ENCODE peak calls at places on chromosomes 3 and 15, in eight cellular contexts. One of them, this sample, is unnamed.

GRCh38 chr15:31457631-31458526 is 131.2 kb downstream of the KLF13 start:
- DNase-seq in stimulated activated naive B cell treated with anti-CD40 and anti-IgM and Interleukin-4, amounts not matched to agents 10 μg/mL and 1 μg/mL and 100 μg/mL, for 72 hours: no peak
- DNase-seq in stimulated activated CD4-positive, alpha-beta T cell treated with anti-CD3 and anti-CD28 coated beads, Interleukin-1b, Interleukin-23, amount 100 ng/mL, for 24 hours: no peak
- DNase-seq in HT1080: peak; percentile 23
- DNase-seq in GM12891: no peak
- DNase-seq in cerebellar nuclear complex: no peak
- DNase-seq in ecto neural progenitor cell: no peak
- DNase-seq in GM04503: peak; percentile 79
- DNase-seq in this sample: no peak

GRCh38 chr15:31328425-31328998 is 1.9 kb downstream of the KLF13 start:
- DNase-seq in stimulated activated naive B cell treated with anti-CD40 and anti-IgM and Interleukin-4, amounts not matched to agents 10 μg/mL and 1 μg/mL and 100 μg/mL, for 72 hours: peak; percentile 73
- DNase-seq in stimulated activated CD4-positive, alpha-beta T cell treated with anti-CD3 and anti-CD28 coated beads, Interleukin-1b, Interleukin-23, amount 100 ng/mL, for 24 hours: peak; percentile 63
- DNase-seq in HT1080: no peak
- DNase-seq in GM12891: no peak
- DNase-seq in cerebellar nuclear complex: no peak
- DNase-seq in ecto neural progenitor cell: peak; percentile 64
- DNase-seq in GM04503: no peak
- DNase-seq in this sample: no peak

GRCh38 chr3:155252535-155252934 is 40.9 kb downstream of the STRIT1 start:
- DNase-seq in stimulated activated naive B cell treated with anti-CD40 and anti-IgM and Interleukin-4, amounts not matched to agents 10 μg/mL and 1 μg/mL and 100 μg/mL, for 72 hours: no peak
- DNase-seq in stimulated activated CD4-positive, alpha-beta T cell treated with anti-CD3 and anti-CD28 coated beads, Interleukin-1b, Interleukin-23, amount 100 ng/mL, for 24 hours: no peak
- DNase-seq in HT1080: peak; percentile 84
- DNase-seq in GM12891: no peak
- DNase-seq in cerebellar nuclear complex: no peak
- DNase-seq in ecto neural progenitor cell: no peak
- DNase-seq in GM04503: no peak
- DNase-seq in this sample: no peak

GRCh38 chr3:66486187-66486586 is 14.6 kb downstream of the LRIG1 start:
- DNase-seq in stimulated activated naive B cell treated with anti-CD40 and anti-IgM and Interleukin-4, amounts not matched to agents 10 μg/mL and 1 μg/mL and 100 μg/mL, for 72 hours: no peak
- DNase-seq in stimulated activated CD4-positive, alpha-beta T cell treated with anti-CD3 and anti-CD28 coated beads, Interleukin-1b, Interleukin-23, amount 100 ng/mL, for 24 hours: no peak
- DNase-seq in HT1080: no peak
- DNase-seq in GM12891: no peak
- DNase-seq in cerebellar nuclear complex: no peak
- DNase-seq in ecto neural progenitor cell: no peak
- DNase-seq in GM04503: no peak
- DNase-seq in this sample: no peak

GRCh38 chr3:11162401-11163345 is 8.4 kb downstream of the HRH1 start:
- DNase-seq in stimulated activated naive B cell treated with anti-CD40 and anti-IgM and Interleukin-4, amounts not matched to agents 10 μg/mL and 1 μg/mL and 100 μg/mL, for 72 hours: no peak
- DNase-seq in stimulated activated CD4-positive, alpha-beta T cell treated with anti-CD3 and anti-CD28 coated beads, Interleukin-1b, Interleukin-23, amount 100 ng/mL, for 24 hours: no peak
- DNase-seq in HT1080: no peak
- DNase-seq in GM12891: no peak
- DNase-seq in cerebellar nuclear complex: no peak
- DNase-seq in ecto neural progenitor cell: no peak
- DNase-seq in GM04503: no peak
- DNase-seq in this sample: no peak

GRCh38 chr3:129892486-129892856 is 1.0 kb downstream of the TMCC1 start:
- DNase-seq in stimulated activated naive B cell treated with anti-CD40 and anti-IgM and Interleukin-4, amounts not matched to agents 10 μg/mL and 1 μg/mL and 100 μg/mL, for 72 hours: no peak
- DNase-seq in stimulated activated CD4-positive, alpha-beta T cell treated with anti-CD3 and anti-CD28 coated beads, Interleukin-1b, Interleukin-23, amount 100 ng/mL, for 24 hours: no peak
- DNase-seq in HT1080: no peak
- DNase-seq in GM12891: no peak
- DNase-seq in cerebellar nuclear complex: no peak
- DNase-seq in ecto neural progenitor cell: peak; percentile 48
- DNase-seq in GM04503: no peak
- DNase-seq in this sample: no peak

GRCh38 chr15:71364117-71364584 is 248.9 kb downstream of the THSD4 start:
- DNase-seq in stimulated activated naive B cell treated with anti-CD40 and anti-IgM and Interleukin-4, amounts not matched to agents 10 μg/mL and 1 μg/mL and 100 μg/mL, for 72 hours: no peak
- DNase-seq in stimulated activated CD4-positive, alpha-beta T cell treated with anti-CD3 and anti-CD28 coated beads, Interleukin-1b, Interleukin-23, amount 100 ng/mL, for 24 hours: no peak
- DNase-seq in HT1080: no peak
- DNase-seq in GM12891: no peak
- DNase-seq in cerebellar nuclear complex: no peak
- DNase-seq in ecto neural progenitor cell: no peak
- DNase-seq in GM04503: no peak
- DNase-seq in this sample: peak; percentile 29

GRCh38 chr3:151971814-151972579 is 98.6 kb downstream of the SUCNR1 start:
- DNase-seq in stimulated activated naive B cell treated with anti-CD40 and anti-IgM and Interleukin-4, amounts not matched to agents 10 μg/mL and 1 μg/mL and 100 μg/mL, for 72 hours: no peak
- DNase-seq in stimulated activated CD4-positive, alpha-beta T cell treated with anti-CD3 and anti-CD28 coated beads, Interleukin-1b, Interleukin-23, amount 100 ng/mL, for 24 hours: no peak
- DNase-seq in HT1080: no peak
- DNase-seq in GM12891: no peak
- DNase-seq in cerebellar nuclear complex: no peak
- DNase-seq in ecto neural progenitor cell: no peak
- DNase-seq in GM04503: no peak
- DNase-seq in this sample: peak; percentile 2

GRCh38 chr3:46660543-46661523 is 32.6 kb downstream of the ALS2CL start:
- DNase-seq in stimulated activated naive B cell treated with anti-CD40 and anti-IgM and Interleukin-4, amounts not matched to agents 10 μg/mL and 1 μg/mL and 100 μg/mL, for 72 hours: no peak
- DNase-seq in stimulated activated CD4-positive, alpha-beta T cell treated with anti-CD3 and anti-CD28 coated beads, Interleukin-1b, Interleukin-23, amount 100 ng/mL, for 24 hours: no peak
- DNase-seq in HT1080: no peak
- DNase-seq in GM12891: peak; percentile 5
- DNase-seq in cerebellar nuclear complex: no peak
- DNase-seq in ecto neural progenitor cell: peak; percentile 44
- DNase-seq in GM04503: no peak
- DNase-seq in this sample: no peak

GRCh38 chr3:58577269-58577821 is at the start of gene FAM107A:
- DNase-seq in stimulated activated naive B cell treated with anti-CD40 and anti-IgM and Interleukin-4, amounts not matched to agents 10 μg/mL and 1 μg/mL and 100 μg/mL, for 72 hours: no peak
- DNase-seq in stimulated activated CD4-positive, alpha-beta T cell treated with anti-CD3 and anti-CD28 coated beads, Interleukin-1b, Interleukin-23, amount 100 ng/mL, for 24 hours: no peak
- DNase-seq in HT1080: no peak
- DNase-seq in GM12891: no peak
- DNase-seq in cerebellar nuclear complex: no peak
- DNase-seq in ecto neural progenitor cell: no peak
- DNase-seq in GM04503: peak; percentile 64
- DNase-seq in this sample: no peak

GRCh38 chr3:149179225-149179624 is 42.4 kb downstream of the CP start:
- DNase-seq in stimulated activated naive B cell treated with anti-CD40 and anti-IgM and Interleukin-4, amounts not matched to agents 10 μg/mL and 1 μg/mL and 100 μg/mL, for 72 hours: no peak
- DNase-seq in stimulated activated CD4-positive, alpha-beta T cell treated with anti-CD3 and anti-CD28 coated beads, Interleukin-1b, Interleukin-23, amount 100 ng/mL, for 24 hours: no peak
- DNase-seq in HT1080: peak; percentile 66
- DNase-seq in GM12891: no peak
- DNase-seq in cerebellar nuclear complex: no peak
- DNase-seq in ecto neural progenitor cell: no peak
- DNase-seq in GM04503: peak; percentile 52
- DNase-seq in this sample: no peak

GRCh38 chr3:73687081-73688004 is 62.6 kb upstream of the PDZRN3 start:
- DNase-seq in stimulated activated naive B cell treated with anti-CD40 and anti-IgM and Interleukin-4, amounts not matched to agents 10 μg/mL and 1 μg/mL and 100 μg/mL, for 72 hours: no peak
- DNase-seq in stimulated activated CD4-positive, alpha-beta T cell treated with anti-CD3 and anti-CD28 coated beads, Interleukin-1b, Interleukin-23, amount 100 ng/mL, for 24 hours: no peak
- DNase-seq in HT1080: no peak
- DNase-seq in GM12891: no peak
- DNase-seq in cerebellar nuclear complex: no peak
- DNase-seq in ecto neural progenitor cell: no peak
- DNase-seq in GM04503: peak; percentile 67
- DNase-seq in this sample: no peak

GRCh38 chr3:112582242-112582874 is 20.5 kb downstream of the SLC35A5 start:
- DNase-seq in stimulated activated naive B cell treated with anti-CD40 and anti-IgM and Interleukin-4, amounts not matched to agents 10 μg/mL and 1 μg/mL and 100 μg/mL, for 72 hours: no peak
- DNase-seq in stimulated activated CD4-positive, alpha-beta T cell treated with anti-CD3 and anti-CD28 coated beads, Interleukin-1b, Interleukin-23, amount 100 ng/mL, for 24 hours: no peak
- DNase-seq in HT1080: peak; percentile 39
- DNase-seq in GM12891: no peak
- DNase-seq in cerebellar nuclear complex: no peak
- DNase-seq in ecto neural progenitor cell: no peak
- DNase-seq in GM04503: no peak
- DNase-seq in this sample: peak; percentile 41

GRCh38 chr3:59451041-59451763 is 401.4 kb upstream of the CFAP20DC start:
- DNase-seq in stimulated activated naive B cell treated with anti-CD40 and anti-IgM and Interleukin-4, amounts not matched to agents 10 μg/mL and 1 μg/mL and 100 μg/mL, for 72 hours: peak; percentile 22
- DNase-seq in stimulated activated CD4-positive, alpha-beta T cell treated with anti-CD3 and anti-CD28 coated beads, Interleukin-1b, Interleukin-23, amount 100 ng/mL, for 24 hours: peak; percentile 28
- DNase-seq in HT1080: peak; percentile 43
- DNase-seq in GM12891: peak; percentile 23
- DNase-seq in cerebellar nuclear complex: no peak
- DNase-seq in ecto neural progenitor cell: no peak
- DNase-seq in GM04503: no peak
- DNase-seq in this sample: no peak

GRCh38 chr3:71559578-71560162 is 23.9 kb downstream of the FOXP1 start:
- DNase-seq in stimulated activated naive B cell treated with anti-CD40 and anti-IgM and Interleukin-4, amounts not matched to agents 10 μg/mL and 1 μg/mL and 100 μg/mL, for 72 hours: no peak
- DNase-seq in stimulated activated CD4-positive, alpha-beta T cell treated with anti-CD3 and anti-CD28 coated beads, Interleukin-1b, Interleukin-23, amount 100 ng/mL, for 24 hours: no peak
- DNase-seq in HT1080: no peak
- DNase-seq in GM12891: no peak
- DNase-seq in cerebellar nuclear complex: no peak
- DNase-seq in ecto neural progenitor cell: no peak
- DNase-seq in GM04503: no peak
- DNase-seq in this sample: no peak

GRCh38 chr15:83435782-83436181 is 11.4 kb upstream of the SH3GL3 start:
- DNase-seq in stimulated activated naive B cell treated with anti-CD40 and anti-IgM and Interleukin-4, amounts not matched to agents 10 μg/mL and 1 μg/mL and 100 μg/mL, for 72 hours: no peak
- DNase-seq in stimulated activated CD4-positive, alpha-beta T cell treated with anti-CD3 and anti-CD28 coated beads, Interleukin-1b, Interleukin-23, amount 100 ng/mL, for 24 hours: no peak
- DNase-seq in HT1080: no peak
- DNase-seq in GM12891: no peak
- DNase-seq in cerebellar nuclear complex: no peak
- DNase-seq in ecto neural progenitor cell: no peak
- DNase-seq in GM04503: no peak
- DNase-seq in this sample: no peak

GRCh38 chr3:62169871-62170660 is 203.3 kb downstream of the FEZF2 start:
- DNase-seq in stimulated activated naive B cell treated with anti-CD40 and anti-IgM and Interleukin-4, amounts not matched to agents 10 μg/mL and 1 μg/mL and 100 μg/mL, for 72 hours: no peak
- DNase-seq in stimulated activated CD4-positive, alpha-beta T cell treated with anti-CD3 and anti-CD28 coated beads, Interleukin-1b, Interleukin-23, amount 100 ng/mL, for 24 hours: no peak
- DNase-seq in HT1080: peak; percentile 94
- DNase-seq in GM12891: no peak
- DNase-seq in cerebellar nuclear complex: no peak
- DNase-seq in ecto neural progenitor cell: no peak
- DNase-seq in GM04503: no peak
- DNase-seq in this sample: no peak

GRCh38 chr3:100993309-100993708 is at the start of gene ABI3BP:
- DNase-seq in stimulated activated naive B cell treated with anti-CD40 and anti-IgM and Interleukin-4, amounts not matched to agents 10 μg/mL and 1 μg/mL and 100 μg/mL, for 72 hours: no peak
- DNase-seq in stimulated activated CD4-positive, alpha-beta T cell treated with anti-CD3 and anti-CD28 coated beads, Interleukin-1b, Interleukin-23, amount 100 ng/mL, for 24 hours: no peak
- DNase-seq in HT1080: peak; percentile 88
- DNase-seq in GM12891: no peak
- DNase-seq in cerebellar nuclear complex: no peak
- DNase-seq in ecto neural progenitor cell: no peak
- DNase-seq in GM04503: no peak
- DNase-seq in this sample: no peak

GRCh38 chr3:164940737-164941136 is 137.6 kb downstream of the SI start:
- DNase-seq in stimulated activated naive B cell treated with anti-CD40 and anti-IgM and Interleukin-4, amounts not matched to agents 10 μg/mL and 1 μg/mL and 100 μg/mL, for 72 hours: no peak
- DNase-seq in stimulated activated CD4-positive, alpha-beta T cell treated with anti-CD3 and anti-CD28 coated beads, Interleukin-1b, Interleukin-23, amount 100 ng/mL, for 24 hours: no peak
- DNase-seq in HT1080: peak; percentile 46
- DNase-seq in GM12891: no peak
- DNase-seq in cerebellar nuclear complex: no peak
- DNase-seq in ecto neural progenitor cell: no peak
- DNase-seq in GM04503: no peak
- DNase-seq in this sample: no peak

GRCh38 chr3:52896613-52897012 is 735 bp downstream of the STIMATE start:
- DNase-seq in stimulated activated naive B cell treated with anti-CD40 and anti-IgM and Interleukin-4, amounts not matched to agents 10 μg/mL and 1 μg/mL and 100 μg/mL, for 72 hours: no peak
- DNase-seq in stimulated activated CD4-positive, alpha-beta T cell treated with anti-CD3 and anti-CD28 coated beads, Interleukin-1b, Interleukin-23, amount 100 ng/mL, for 24 hours: no peak
- DNase-seq in HT1080: no peak
- DNase-seq in GM12891: no peak
- DNase-seq in cerebellar nuclear complex: no peak
- DNase-seq in ecto neural progenitor cell: no peak
- DNase-seq in GM04503: no peak
- DNase-seq in this sample: no peak

GRCh38 chr15:73994912-73995622 is 551 bp downstream of the PML start:
- DNase-seq in stimulated activated naive B cell treated with anti-CD40 and anti-IgM and Interleukin-4, amounts not matched to agents 10 μg/mL and 1 μg/mL and 100 μg/mL, for 72 hours: no peak
- DNase-seq in stimulated activated CD4-positive, alpha-beta T cell treated with anti-CD3 and anti-CD28 coated beads, Interleukin-1b, Interleukin-23, amount 100 ng/mL, for 24 hours: no peak
- DNase-seq in HT1080: no peak
- DNase-seq in GM12891: no peak
- DNase-seq in cerebellar nuclear complex: no peak
- DNase-seq in ecto neural progenitor cell: no peak
- DNase-seq in GM04503: no peak
- DNase-seq in this sample: no peak

GRCh38 chr3:64443553-64444331 is 218.5 kb upstream of the PRICKLE2 start:
- DNase-seq in stimulated activated naive B cell treated with anti-CD40 and anti-IgM and Interleukin-4, amounts not matched to agents 10 μg/mL and 1 μg/mL and 100 μg/mL, for 72 hours: no peak
- DNase-seq in stimulated activated CD4-positive, alpha-beta T cell treated with anti-CD3 and anti-CD28 coated beads, Interleukin-1b, Interleukin-23, amount 100 ng/mL, for 24 hours: no peak
- DNase-seq in HT1080: no peak
- DNase-seq in GM12891: no peak
- DNase-seq in cerebellar nuclear complex: no peak
- DNase-seq in ecto neural progenitor cell: no peak
- DNase-seq in GM04503: peak; percentile 41
- DNase-seq in this sample: no peak

GRCh38 chr3:71537211-71537611 is 46.3 kb downstream of the FOXP1 start:
- DNase-seq in stimulated activated naive B cell treated with anti-CD40 and anti-IgM and Interleukin-4, amounts not matched to agents 10 μg/mL and 1 μg/mL and 100 μg/mL, for 72 hours: no peak
- DNase-seq in stimulated activated CD4-positive, alpha-beta T cell treated with anti-CD3 and anti-CD28 coated beads, Interleukin-1b, Interleukin-23, amount 100 ng/mL, for 24 hours: no peak
- DNase-seq in HT1080: peak; percentile 95
- DNase-seq in GM12891: no peak
- DNase-seq in cerebellar nuclear complex: no peak
- DNase-seq in ecto neural progenitor cell: no peak
- DNase-seq in GM04503: peak; percentile 89
- DNase-seq in this sample: no peak

GRCh38 chr3:143158549-143158988 is 39.0 kb downstream of the CHST2 start:
- DNase-seq in stimulated activated naive B cell treated with anti-CD40 and anti-IgM and Interleukin-4, amounts not matched to agents 10 μg/mL and 1 μg/mL and 100 μg/mL, for 72 hours: peak; percentile 50
- DNase-seq in stimulated activated CD4-positive, alpha-beta T cell treated with anti-CD3 and anti-CD28 coated beads, Interleukin-1b, Interleukin-23, amount 100 ng/mL, for 24 hours: no peak
- DNase-seq in HT1080: peak; percentile 79
- DNase-seq in GM12891: no peak
- DNase-seq in cerebellar nuclear complex: no peak
- DNase-seq in ecto neural progenitor cell: no peak
- DNase-seq in GM04503: peak; percentile 29
- DNase-seq in this sample: no peak

GRCh38 chr15:50355980-50356379 is 982 bp upstream of the GABPB1 start:
- DNase-seq in stimulated activated naive B cell treated with anti-CD40 and anti-IgM and Interleukin-4, amounts not matched to agents 10 μg/mL and 1 μg/mL and 100 μg/mL, for 72 hours: no peak
- DNase-seq in stimulated activated CD4-positive, alpha-beta T cell treated with anti-CD3 and anti-CD28 coated beads, Interleukin-1b, Interleukin-23, amount 100 ng/mL, for 24 hours: no peak
- DNase-seq in HT1080: no peak
- DNase-seq in GM12891: no peak
- DNase-seq in cerebellar nuclear complex: no peak
- DNase-seq in ecto neural progenitor cell: no peak
- DNase-seq in GM04503: no peak
- DNase-seq in this sample: no peak

GRCh38 chr15:72953306-72953705 is 99.0 kb upstream of the NEO1 start:
- DNase-seq in stimulated activated naive B cell treated with anti-CD40 and anti-IgM and Interleukin-4, amounts not matched to agents 10 μg/mL and 1 μg/mL and 100 μg/mL, for 72 hours: no peak
- DNase-seq in stimulated activated CD4-positive, alpha-beta T cell treated with anti-CD3 and anti-CD28 coated beads, Interleukin-1b, Interleukin-23, amount 100 ng/mL, for 24 hours: no peak
- DNase-seq in HT1080: no peak
- DNase-seq in GM12891: no peak
- DNase-seq in cerebellar nuclear complex: no peak
- DNase-seq in ecto neural progenitor cell: no peak
- DNase-seq in GM04503: no peak
- DNase-seq in this sample: no peak

GRCh38 chr3:150227839-150228238 is 180.3 kb upstream of the TSC22D2 start:
- DNase-seq in stimulated activated naive B cell treated with anti-CD40 and anti-IgM and Interleukin-4, amounts not matched to agents 10 μg/mL and 1 μg/mL and 100 μg/mL, for 72 hours: peak; percentile 14
- DNase-seq in stimulated activated CD4-positive, alpha-beta T cell treated with anti-CD3 and anti-CD28 coated beads, Interleukin-1b, Interleukin-23, amount 100 ng/mL, for 24 hours: peak; percentile 4
- DNase-seq in HT1080: peak; percentile 68
- DNase-seq in GM12891: peak; percentile 17
- DNase-seq in cerebellar nuclear complex: no peak
- DNase-seq in ecto neural progenitor cell: peak; percentile 79
- DNase-seq in GM04503: no peak
- DNase-seq in this sample: peak; percentile 70

GRCh38 chr15:32828507-32829186 is 110.8 kb downstream of the GREM1 start:
- DNase-seq in stimulated activated naive B cell treated with anti-CD40 and anti-IgM and Interleukin-4, amounts not matched to agents 10 μg/mL and 1 μg/mL and 100 μg/mL, for 72 hours: no peak
- DNase-seq in stimulated activated CD4-positive, alpha-beta T cell treated with anti-CD3 and anti-CD28 coated beads, Interleukin-1b, Interleukin-23, amount 100 ng/mL, for 24 hours: no peak
- DNase-seq in HT1080: peak; percentile 85
- DNase-seq in GM12891: no peak
- DNase-seq in cerebellar nuclear complex: no peak
- DNase-seq in ecto neural progenitor cell: no peak
- DNase-seq in GM04503: peak; percentile 93
- DNase-seq in this sample: peak; percentile 18

GRCh38 chr3:129182390-129183180 is 1.1 kb downstream of the CNBP start:
- DNase-seq in stimulated activated naive B cell treated with anti-CD40 and anti-IgM and Interleukin-4, amounts not matched to agents 10 μg/mL and 1 μg/mL and 100 μg/mL, for 72 hours: no peak
- DNase-seq in stimulated activated CD4-positive, alpha-beta T cell treated with anti-CD3 and anti-CD28 coated beads, Interleukin-1b, Interleukin-23, amount 100 ng/mL, for 24 hours: no peak
- DNase-seq in HT1080: peak; percentile 63
- DNase-seq in GM12891: no peak
- DNase-seq in cerebellar nuclear complex: no peak
- DNase-seq in ecto neural progenitor cell: no peak
- DNase-seq in GM04503: peak; percentile 21
- DNase-seq in this sample: no peak

GRCh38 chr15:98226578-98226977 is 266.1 kb downstream of the ARRDC4 start:
- DNase-seq in stimulated activated naive B cell treated with anti-CD40 and anti-IgM and Interleukin-4, amounts not matched to agents 10 μg/mL and 1 μg/mL and 100 μg/mL, for 72 hours: no peak
- DNase-seq in stimulated activated CD4-positive, alpha-beta T cell treated with anti-CD3 and anti-CD28 coated beads, Interleukin-1b, Interleukin-23, amount 100 ng/mL, for 24 hours: no peak
- DNase-seq in HT1080: no peak
- DNase-seq in GM12891: no peak
- DNase-seq in cerebellar nuclear complex: no peak
- DNase-seq in ecto neural progenitor cell: no peak
- DNase-seq in GM04503: no peak
- DNase-seq in this sample: no peak

GRCh38 chr3:102141913-102142210 is 292.5 kb downstream of the NFKBIZ start:
- DNase-seq in stimulated activated naive B cell treated with anti-CD40 and anti-IgM and Interleukin-4, amounts not matched to agents 10 μg/mL and 1 μg/mL and 100 μg/mL, for 72 hours: no peak
- DNase-seq in stimulated activated CD4-positive, alpha-beta T cell treated with anti-CD3 and anti-CD28 coated beads, Interleukin-1b, Interleukin-23, amount 100 ng/mL, for 24 hours: no peak
- DNase-seq in HT1080: no peak
- DNase-seq in GM12891: no peak
- DNase-seq in cerebellar nuclear complex: no peak
- DNase-seq in ecto neural progenitor cell: no peak
- DNase-seq in GM04503: no peak
- DNase-seq in this sample: no peak

GRCh38 chr3:80734483-80734882 is 966.7 kb upstream of the ROBO1 start:
- DNase-seq in stimulated activated naive B cell treated with anti-CD40 and anti-IgM and Interleukin-4, amounts not matched to agents 10 μg/mL and 1 μg/mL and 100 μg/mL, for 72 hours: no peak
- DNase-seq in stimulated activated CD4-positive, alpha-beta T cell treated with anti-CD3 and anti-CD28 coated beads, Interleukin-1b, Interleukin-23, amount 100 ng/mL, for 24 hours: no peak
- DNase-seq in HT1080: no peak
- DNase-seq in GM12891: no peak
- DNase-seq in cerebellar nuclear complex: no peak
- DNase-seq in ecto neural progenitor cell: no peak
- DNase-seq in GM04503: no peak
- DNase-seq in this sample: no peak

GRCh38 chr3:156691920-156692319 is 17.5 kb downstream of the TIPARP start:
- DNase-seq in stimulated activated naive B cell treated with anti-CD40 and anti-IgM and Interleukin-4, amounts not matched to agents 10 μg/mL and 1 μg/mL and 100 μg/mL, for 72 hours: no peak
- DNase-seq in stimulated activated CD4-positive, alpha-beta T cell treated with anti-CD3 and anti-CD28 coated beads, Interleukin-1b, Interleukin-23, amount 100 ng/mL, for 24 hours: no peak
- DNase-seq in HT1080: peak; percentile 74
- DNase-seq in GM12891: no peak
- DNase-seq in cerebellar nuclear complex: no peak
- DNase-seq in ecto neural progenitor cell: no peak
- DNase-seq in GM04503: no peak
- DNase-seq in this sample: no peak

GRCh38 chr15:50627351-50628055 is 59.1 kb downstream of the TRPM7 start:
- DNase-seq in stimulated activated naive B cell treated with anti-CD40 and anti-IgM and Interleukin-4, amounts not matched to agents 10 μg/mL and 1 μg/mL and 100 μg/mL, for 72 hours: no peak
- DNase-seq in stimulated activated CD4-positive, alpha-beta T cell treated with anti-CD3 and anti-CD28 coated beads, Interleukin-1b, Interleukin-23, amount 100 ng/mL, for 24 hours: no peak
- DNase-seq in HT1080: peak; percentile 7
- DNase-seq in GM12891: no peak
- DNase-seq in cerebellar nuclear complex: no peak
- DNase-seq in ecto neural progenitor cell: no peak
- DNase-seq in GM04503: peak; percentile 24
- DNase-seq in this sample: no peak

This sample was measured in NCI-H1436.